ENCODE peak calls at places on chromosomes 7 and 10, in nine cellular contexts. W, M, E, Z, Y, P, O, A and I are unnamed samples.
A peak's percentile ranks its signal among the peaks of the same experiment; 100 is the strongest.

GRCh38 chr7:105685099-105685609 is 103.9 kb upstream of the EFCAB10 start:
- DNase-seq in W (no peak), M (no peak), E (no peak), Z (no peak), Y (no peak), P (no peak), O (no peak), A (no peak), I (no peak)

GRCh38 chr10:89543841-89544240 is 8.4 kb upstream of the SLC16A12 start:
- DNase-seq in W (no peak), M (no peak), E (no peak), Z (no peak), Y (no peak), P (no peak), O (no peak), A (no peak), I (no peak)

GRCh38 chr7:66734006-66734405 is 6.5 kb upstream of the RABGEF1 start:
- DNase-seq in W (no peak), M (no peak), E (no peak), Z (no peak), Y (no peak), P (no peak), O (no peak), A (no peak), I (no peak)

GRCh38 chr7:137919987-137920386 is 73.2 kb upstream of the DGKI start:
- DNase-seq in W (no peak), M (no peak), E (no peak), Z (no peak), Y (no peak), P (no peak), O (no peak), A (peak; percentile 69), I (no peak)

GRCh38 chr10:50621981-50622496 is 1.7 kb downstream of the SGMS1 start:
- DNase-seq in W (peak; percentile 59), M (peak; percentile 99), E (peak; percentile 90), Z (peak; percentile 80), Y (peak; percentile 50), P (peak; percentile 44), O (peak; percentile 98), A (peak; percentile 69), I (peak; percentile 59)

GRCh38 chr10:75569506-75569905 is 138.1 kb downstream of the LRMDA start:
- DNase-seq in W (no peak), M (no peak), E (peak; percentile 60), Z (no peak), Y (no peak), P (no peak), O (no peak), A (no peak), I (no peak)

GRCh38 chr7:96236198-96237039 is 85.5 kb downstream of the SLC25A13 start:
- DNase-seq in W (no peak), M (peak; percentile 85), E (no peak), Z (no peak), Y (no peak), P (peak; percentile 57), O (no peak), A (no peak), I (no peak)

GRCh38 chr7:81187768-81188167 is 268.9 kb upstream of the SEMA3C start:
- DNase-seq in W (no peak), M (no peak), E (no peak), Z (no peak), Y (no peak), P (no peak), O (no peak), A (no peak), I (no peak)

GRCh38 chr10:22026287-22026686 is 22.8 kb upstream of the DNAJC1 start:
- DNase-seq in W (no peak), M (no peak), E (no peak), Z (no peak), Y (no peak), P (no peak), O (no peak), A (no peak), I (no peak)

GRCh38 chr7:140209866-140210609 is 33.3 kb upstream of the KDM7A start:
- DNase-seq in W (no peak), M (no peak), E (peak; percentile 43), Z (no peak), Y (peak; percentile 21), P (no peak), O (peak; percentile 84), A (no peak), I (no peak)

GRCh38 chr7:149248777-149249176 is 9.3 kb downstream of the ZNF212 start:
- DNase-seq in W (no peak), M (no peak), E (no peak), Z (no peak), Y (no peak), P (no peak), O (no peak), A (no peak), I (no peak)

GRCh38 chr7:156725074-156725473 is 84.5 kb downstream of the RNF32 start:
- DNase-seq in W (no peak), M (no peak), E (no peak), Z (no peak), Y (no peak), P (peak; percentile 24), O (no peak), A (no peak), I (no peak)

GRCh38 chr7:17239046-17239445 is 59.4 kb upstream of the AHR start:
- DNase-seq in W (no peak), M (no peak), E (no peak), Z (no peak), Y (no peak), P (no peak), O (no peak), A (no peak), I (no peak)

GRCh38 chr7:116446179-116446855 is 53.2 kb upstream of the CAV2 start:
- DNase-seq in W (no peak), M (no peak), E (no peak), Z (no peak), Y (no peak), P (no peak), O (no peak), A (no peak), I (no peak)

GRCh38 chr10:97561678-97562077 is 10.9 kb upstream of the ANKRD2 start:
- DNase-seq in W (no peak), M (no peak), E (no peak), Z (no peak), Y (no peak), P (no peak), O (no peak), A (no peak), I (no peak)

GRCh38 chr10:43120116-43120947 is 17.9 kb upstream of the CSGALNACT2 start:
- DNase-seq in W (no peak), M (no peak), E (no peak), Z (no peak), Y (no peak), P (no peak), O (no peak), A (no peak), I (no peak)

GRCh38 chr7:98568891-98569290 is 48.2 kb upstream of the NPTX2 start:
- DNase-seq in W (no peak), M (no peak), E (no peak), Z (no peak), Y (no peak), P (peak; percentile 24), O (no peak), A (no peak), I (no peak)

GRCh38 chr7:96327429-96327828 is 5.5 kb upstream of the SLC25A13 start:
- DNase-seq in W (no peak), M (no peak), E (peak; percentile 92), Z (no peak), Y (no peak), P (peak; percentile 98), O (no peak), A (no peak), I (no peak)

GRCh38 chr7:123552641-123553040 is 5.0 kb downstream of the NDUFA5 start:
- DNase-seq in W (no peak), M (no peak), E (no peak), Z (no peak), Y (no peak), P (no peak), O (no peak), A (no peak), I (no peak)